ENCODE peak calls at places on chromosomes 11 and 22, in four cellular contexts. A is caudate nucleus; L is activated T-cell treated with anti-CD3 and anti-CD28 coated beads, Interleukin-2, amount 50 U/mL, for 48 hours; H is EL. B is an unnamed sample.

GRCh38 chr11:133019545-133019944 is 512.8 kb downstream of the OPCML start:
- DNase-seq in L (no peak), H (no peak), A (no peak), B (no peak)

GRCh38 chr11:130159657-130160459 is at the start of gene ST14:
- DNase-seq in L (no peak), A (no peak), H (no peak), B (no peak)

GRCh38 chr11:47179655-47179991 is 2.9 kb upstream of the ARFGAP2 start:
- DNase-seq in A (no peak), H (peak; percentile 45), L (peak; percentile 56), B (peak; percentile 42)

GRCh38 chr11:3623126-3623525 is 18.7 kb downstream of the ART5 start:
- DNase-seq in H (no peak), A (no peak), L (no peak), B (no peak)

GRCh38 chr11:121650520-121651266 is 197.9 kb upstream of the SORL1-AS1 start:
- DNase-seq in L (peak; percentile 25), A (no peak), H (no peak), B (no peak)

GRCh38 chr11:43010042-43010441 is 301.8 kb upstream of the API5 start:
- DNase-seq in A (no peak), H (no peak), L (no peak), B (no peak)

GRCh38 chr11:63763506-63764200 is 4.9 kb downstream of the ZFTA start:
- DNase-seq in L (no peak), H (no peak), A (no peak), B (no peak)

GRCh38 chr11:42311944-42312343 is 852.5 kb upstream of the LRRC4C start:
- DNase-seq in A (no peak), L (no peak), H (no peak), B (no peak)

GRCh38 chr22:50027639-50028537 is 15.3 kb upstream of the IL17REL start:
- DNase-seq in A (peak; percentile 36), H (no peak), L (peak; percentile 69), B (no peak)